ENCODE peak calls at places on chromosomes 13 and 19, in nine cellular contexts. G is transverse colon; L is colonic mucosa; S is NCI-H2171; V is fibroblast of mammary gland; X is tibial artery; F is mesenchymal stem cell; U is activated T-helper 1 cell treated with anti-CD3 and anti-CD28 coated beads, Interleukin-12 subunit alpha, Interleukin-12 subunit beta, Interleukin-2, Interleukin-4 antibody, amounts not matched to agents 30 ng/mL and 10 ng/mL and 1 ng/mL, durations not matched to agents 14 hours and 24 hours and 36 hours; O is stimulated activated CD8-positive, alpha-beta memory T cell treated with anti-CD3 and anti-CD28 coated beads, Interleukin-4, amount 100 ng/mL, for 24 hours. H is an unnamed sample.

GRCh38 chr13:97723655-97724054 is 229.8 kb upstream of the IPO5 start:
- DNase-seq in G (no peak), L (no peak), S (no peak), V (no peak), X (no peak), F (no peak), U (no peak), O (no peak), H (no peak)

GRCh38 chr13:79307866-79308298 is 98.2 kb downstream of the RBM26 start:
- DNase-seq in G (no peak), L (no peak), S (no peak), V (peak), X (no peak), F (no peak), U (no peak), O (no peak), H (peak)

GRCh38 chr13:48731957-48732569 is 78.3 kb downstream of the CYSLTR2 start:
- DNase-seq in G (peak), L (peak), S (no peak), V (peak), X (no peak), F (no peak), U (peak), O (peak), H (no peak)

GRCh38 chr19:51020988-51021651 is 1.6 kb upstream of the KLK10 start:
- DNase-seq in G (no peak), L (no peak), S (no peak), V (peak), X (no peak), F (peak), U (no peak), O (no peak), H (peak)

GRCh38 chr19:30361107-30361447 is 11.1 kb upstream of the ZNF536 start:
- DNase-seq in G (no peak), L (no peak), S (no peak), V (no peak), X (peak), F (no peak), U (no peak), O (no peak), H (no peak)

GRCh38 chr19:5691930-5692784 is 2.1 kb downstream of the RPL36 start:
- DNase-seq in G (no peak), L (no peak), S (no peak), V (peak), X (no peak), F (peak), U (no peak), O (no peak), H (peak)

GRCh38 chr19:11180346-11180745 is 17.0 kb downstream of the KANK2 start:
- DNase-seq in G (no peak), L (no peak), S (no peak), V (peak), X (no peak), F (no peak), U (no peak), O (no peak), H (no peak)

GRCh38 chr19:14441041-14441938 is 8.2 kb downstream of the PKN1 start:
- DNase-seq in G (no peak), L (no peak), S (no peak), V (no peak), X (no peak), F (no peak), U (no peak), O (no peak), H (no peak)

GRCh38 chr19:36090930-36091695 is 19.8 kb upstream of the OVOL3 start:
- DNase-seq in G (no peak), L (no peak), S (no peak), V (no peak), X (no peak), F (no peak), U (no peak), O (no peak), H (no peak)

GRCh38 chr19:27745978-27746542 is 1466.9 kb downstream of the UQCRFS1 start:
- DNase-seq in G (no peak), L (peak), S (no peak), V (no peak), X (no peak), F (no peak), U (no peak), O (no peak), H (no peak)

GRCh38 chr19:13764101-13764807 is at the start of gene MRI1:
- DNase-seq in G (peak), L (peak), S (peak), V (peak), X (peak), F (peak), U (peak), O (peak), H (peak)

GRCh38 chr13:70841240-70842061 is 733.2 kb upstream of the KLHL1 start:
- DNase-seq in G (no peak), L (no peak), S (no peak), V (no peak), X (no peak), F (no peak), U (no peak), O (no peak), H (no peak)

GRCh38 chr13:52670726-52671125 is 18.1 kb downstream of the SUGT1 start:
- DNase-seq in G (no peak), L (no peak), S (no peak), V (no peak), X (no peak), F (no peak), U (no peak), O (no peak), H (no peak)

GRCh38 chr13:93169980-93170379 is 56.6 kb upstream of the GPC6 start:
- DNase-seq in G (no peak), L (no peak), S (no peak), V (peak), X (no peak), F (peak), U (no peak), O (no peak), H (peak)

H was measured in RKO.